ENCODE peak calls at places on chromosomes 7 and 10, in seven cellular contexts. One of them, this sample, is unnamed.

GRCh38 chr7:42238709-42239395 is 1.8 kb upstream of the GLI3 start:
- DNase-seq in Daoy: peak; percentile 85
- DNase-seq in activated CD8-positive, alpha-beta memory T cell treated with anti-CD3 and anti-CD28 coated beads for 1 hour: no peak
- DNase-seq in NAMALWA: no peak
- DNase-seq in KBM-7: no peak
- DNase-seq in NCI-H1105: no peak
- DNase-seq in effector memory CD4-positive, alpha-beta T cell: no peak
- DNase-seq in this sample: peak; percentile 72

GRCh38 chr7:69365588-69366241 is 232.6 kb upstream of the AUTS2 start:
- DNase-seq in activated CD8-positive, alpha-beta memory T cell treated with anti-CD3 and anti-CD28 coated beads for 1 hour: no peak
- DNase-seq in KBM-7: no peak
- DNase-seq in NCI-H1105: no peak
- DNase-seq in Daoy: peak; percentile 70
- DNase-seq in effector memory CD4-positive, alpha-beta T cell: no peak
- DNase-seq in NAMALWA: no peak
- DNase-seq in this sample: no peak

GRCh38 chr10:131860806-131861440 is 39.9 kb upstream of the PPP2R2D start:
- DNase-seq in KBM-7: no peak
- DNase-seq in effector memory CD4-positive, alpha-beta T cell: no peak
- DNase-seq in NAMALWA: no peak
- DNase-seq in Daoy: no peak
- DNase-seq in activated CD8-positive, alpha-beta memory T cell treated with anti-CD3 and anti-CD28 coated beads for 1 hour: no peak
- DNase-seq in NCI-H1105: no peak
- DNase-seq in this sample: no peak

GRCh38 chr10:132134541-132135397 is 52.0 kb upstream of the DPYSL4 start:
- DNase-seq in KBM-7: no peak
- DNase-seq in effector memory CD4-positive, alpha-beta T cell: no peak
- DNase-seq in NCI-H1105: no peak
- DNase-seq in activated CD8-positive, alpha-beta memory T cell treated with anti-CD3 and anti-CD28 coated beads for 1 hour: no peak
- DNase-seq in Daoy: no peak
- DNase-seq in NAMALWA: no peak
- DNase-seq in this sample: no peak

GRCh38 chr7:120028636-120029035 is 244.3 kb upstream of the KCND2 start:
- DNase-seq in activated CD8-positive, alpha-beta memory T cell treated with anti-CD3 and anti-CD28 coated beads for 1 hour: no peak
- DNase-seq in effector memory CD4-positive, alpha-beta T cell: no peak
- DNase-seq in Daoy: no peak
- DNase-seq in KBM-7: no peak
- DNase-seq in NCI-H1105: no peak
- DNase-seq in NAMALWA: no peak
- DNase-seq in this sample: no peak

GRCh38 chr7:106984034-106984433 is 60.5 kb upstream of the PRKAR2B start:
- DNase-seq in NAMALWA: no peak
- DNase-seq in Daoy: no peak
- DNase-seq in NCI-H1105: no peak
- DNase-seq in effector memory CD4-positive, alpha-beta T cell: no peak
- DNase-seq in activated CD8-positive, alpha-beta memory T cell treated with anti-CD3 and anti-CD28 coated beads for 1 hour: no peak
- DNase-seq in KBM-7: no peak
- DNase-seq in this sample: no peak

GRCh38 chr10:19730848-19731247 is 85.4 kb upstream of the PLXDC2 start:
- DNase-seq in KBM-7: no peak
- DNase-seq in NAMALWA: no peak
- DNase-seq in effector memory CD4-positive, alpha-beta T cell: no peak
- DNase-seq in Daoy: no peak
- DNase-seq in NCI-H1105: no peak
- DNase-seq in activated CD8-positive, alpha-beta memory T cell treated with anti-CD3 and anti-CD28 coated beads for 1 hour: no peak
- DNase-seq in this sample: no peak

GRCh38 chr10:23826399-23826798 is 382.5 kb upstream of the KIAA1217 start:
- DNase-seq in activated CD8-positive, alpha-beta memory T cell treated with anti-CD3 and anti-CD28 coated beads for 1 hour: no peak
- DNase-seq in KBM-7: peak; percentile 48
- DNase-seq in effector memory CD4-positive, alpha-beta T cell: no peak
- DNase-seq in NAMALWA: peak; percentile 6
- DNase-seq in NCI-H1105: no peak
- DNase-seq in Daoy: peak; percentile 16
- DNase-seq in this sample: peak; percentile 27

GRCh38 chr10:114397651-114398145 is 6.6 kb downstream of the AFAP1L2 start:
- DNase-seq in Daoy: peak; percentile 36
- DNase-seq in NAMALWA: no peak
- DNase-seq in activated CD8-positive, alpha-beta memory T cell treated with anti-CD3 and anti-CD28 coated beads for 1 hour: no peak
- DNase-seq in NCI-H1105: no peak
- DNase-seq in effector memory CD4-positive, alpha-beta T cell: no peak
- DNase-seq in KBM-7: no peak
- DNase-seq in this sample: no peak

GRCh38 chr7:73565675-73566342 is 8.3 kb upstream of the BCL7B start:
- DNase-seq in NCI-H1105: no peak
- DNase-seq in KBM-7: no peak
- DNase-seq in effector memory CD4-positive, alpha-beta T cell: no peak
- DNase-seq in activated CD8-positive, alpha-beta memory T cell treated with anti-CD3 and anti-CD28 coated beads for 1 hour: no peak
- DNase-seq in Daoy: peak; percentile 30
- DNase-seq in NAMALWA: no peak
- DNase-seq in this sample: peak; percentile 24

GRCh38 chr7:742791-743190 is 15.7 kb upstream of the PRKAR1B start:
- DNase-seq in activated CD8-positive, alpha-beta memory T cell treated with anti-CD3 and anti-CD28 coated beads for 1 hour: no peak
- DNase-seq in Daoy: no peak
- DNase-seq in effector memory CD4-positive, alpha-beta T cell: no peak
- DNase-seq in NCI-H1105: no peak
- DNase-seq in KBM-7: no peak
- DNase-seq in NAMALWA: no peak
- DNase-seq in this sample: no peak

GRCh38 chr10:128137877-128138276 is 11.7 kb upstream of the MKI67 start:
- DNase-seq in effector memory CD4-positive, alpha-beta T cell: no peak
- DNase-seq in activated CD8-positive, alpha-beta memory T cell treated with anti-CD3 and anti-CD28 coated beads for 1 hour: no peak
- DNase-seq in NAMALWA: no peak
- DNase-seq in Daoy: no peak
- DNase-seq in KBM-7: no peak
- DNase-seq in NCI-H1105: no peak
- DNase-seq in this sample: no peak

GRCh38 chr7:39921505-39922250 is 28.4 kb upstream of the CDK13 start:
- DNase-seq in Daoy: no peak
- DNase-seq in NCI-H1105: no peak
- DNase-seq in activated CD8-positive, alpha-beta memory T cell treated with anti-CD3 and anti-CD28 coated beads for 1 hour: no peak
- DNase-seq in KBM-7: no peak
- DNase-seq in NAMALWA: no peak
- DNase-seq in effector memory CD4-positive, alpha-beta T cell: no peak
- DNase-seq in this sample: no peak

GRCh38 chr10:42955493-42955889 is 121.4 kb upstream of the RET start:
- DNase-seq in activated CD8-positive, alpha-beta memory T cell treated with anti-CD3 and anti-CD28 coated beads for 1 hour: no peak
- DNase-seq in Daoy: no peak
- DNase-seq in effector memory CD4-positive, alpha-beta T cell: no peak
- DNase-seq in KBM-7: no peak
- DNase-seq in NCI-H1105: no peak
- DNase-seq in NAMALWA: no peak
- DNase-seq in this sample: no peak

GRCh38 chr7:100875356-100875751 is 451 bp downstream of the SRRT start:
- DNase-seq in activated CD8-positive, alpha-beta memory T cell treated with anti-CD3 and anti-CD28 coated beads for 1 hour: no peak
- DNase-seq in NAMALWA: peak; percentile 81
- DNase-seq in Daoy: peak; percentile 45
- DNase-seq in KBM-7: no peak
- DNase-seq in effector memory CD4-positive, alpha-beta T cell: no peak
- DNase-seq in NCI-H1105: no peak
- DNase-seq in this sample: peak; percentile 35

GRCh38 chr10:49296826-49297225 is 2.1 kb upstream of the C10orf71 start:
- DNase-seq in KBM-7: no peak
- DNase-seq in NAMALWA: no peak
- DNase-seq in effector memory CD4-positive, alpha-beta T cell: no peak
- DNase-seq in Daoy: no peak
- DNase-seq in NCI-H1105: no peak
- DNase-seq in activated CD8-positive, alpha-beta memory T cell treated with anti-CD3 and anti-CD28 coated beads for 1 hour: no peak
- DNase-seq in this sample: no peak

GRCh38 chr10:128859738-128860386 is 607.2 kb upstream of the MGMT start:
- DNase-seq in KBM-7: peak; percentile 40
- DNase-seq in Daoy: peak; percentile 25
- DNase-seq in NAMALWA: peak; percentile 57
- DNase-seq in effector memory CD4-positive, alpha-beta T cell: no peak
- DNase-seq in activated CD8-positive, alpha-beta memory T cell treated with anti-CD3 and anti-CD28 coated beads for 1 hour: no peak
- DNase-seq in NCI-H1105: no peak
- DNase-seq in this sample: peak; percentile 43

GRCh38 chr10:46541735-46542566 is 14.5 kb downstream of the GPRIN2 start:
- DNase-seq in NAMALWA: no peak
- DNase-seq in Daoy: no peak
- DNase-seq in NCI-H1105: no peak
- DNase-seq in effector memory CD4-positive, alpha-beta T cell: no peak
- DNase-seq in KBM-7: no peak
- DNase-seq in activated CD8-positive, alpha-beta memory T cell treated with anti-CD3 and anti-CD28 coated beads for 1 hour: no peak
- DNase-seq in this sample: no peak

GRCh38 chr7:157607218-157607617 is 270.4 kb downstream of the DNAJB6 start:
- DNase-seq in KBM-7: no peak
- DNase-seq in NAMALWA: no peak
- DNase-seq in NCI-H1105: no peak
- DNase-seq in effector memory CD4-positive, alpha-beta T cell: no peak
- DNase-seq in activated CD8-positive, alpha-beta memory T cell treated with anti-CD3 and anti-CD28 coated beads for 1 hour: no peak
- DNase-seq in Daoy: no peak
- DNase-seq in this sample: no peak

GRCh38 chr7:47290867-47291266 is 291.0 kb downstream of the TNS3 start:
- DNase-seq in effector memory CD4-positive, alpha-beta T cell: no peak
- DNase-seq in NCI-H1105: no peak
- DNase-seq in NAMALWA: no peak
- DNase-seq in activated CD8-positive, alpha-beta memory T cell treated with anti-CD3 and anti-CD28 coated beads for 1 hour: no peak
- DNase-seq in Daoy: no peak
- DNase-seq in KBM-7: no peak
- DNase-seq in this sample: no peak

GRCh38 chr10:122864901-122865300 is 14.5 kb downstream of the FAM24B start:
- DNase-seq in activated CD8-positive, alpha-beta memory T cell treated with anti-CD3 and anti-CD28 coated beads for 1 hour: no peak
- DNase-seq in NCI-H1105: no peak
- DNase-seq in KBM-7: no peak
- DNase-seq in effector memory CD4-positive, alpha-beta T cell: no peak
- DNase-seq in NAMALWA: no peak
- DNase-seq in Daoy: no peak
- DNase-seq in this sample: peak; percentile 68

GRCh38 chr10:132681858-132682755 is 103.8 kb downstream of the NKX6-2 start:
- DNase-seq in effector memory CD4-positive, alpha-beta T cell: no peak
- DNase-seq in NAMALWA: no peak
- DNase-seq in Daoy: no peak
- DNase-seq in NCI-H1105: no peak
- DNase-seq in activated CD8-positive, alpha-beta memory T cell treated with anti-CD3 and anti-CD28 coated beads for 1 hour: no peak
- DNase-seq in KBM-7: no peak
- DNase-seq in this sample: no peak